ENCODE peak calls at places on chromosomes 2 and 18, in six cellular contexts. One of them, this sample, is unnamed.

GRCh38 chr18:37235583-37235982 is 330.0 kb downstream of the CELF4 start:
- DNase-seq in endothelial cell: no peak
- DNase-seq in left lung: no peak
- DNase-seq in A549: no peak
- DNase-seq in B cell: no peak
- DNase-seq in prostate gland: no peak
- DNase-seq in this sample: no peak

GRCh38 chr2:98607104-98607503 is 1.2 kb downstream of the COA5 start:
- DNase-seq in prostate gland: no peak
- DNase-seq in left lung: no peak
- DNase-seq in endothelial cell: no peak
- DNase-seq in A549: no peak
- DNase-seq in B cell: no peak
- DNase-seq in this sample: no peak

GRCh38 chr18:3499498-3499897 is 49.5 kb downstream of the TGIF1 start:
- DNase-seq in left lung: no peak
- DNase-seq in endothelial cell: peak; percentile 18
- DNase-seq in A549: no peak
- DNase-seq in prostate gland: no peak
- DNase-seq in B cell: no peak
- DNase-seq in this sample: no peak

GRCh38 chr2:240508832-240509545 is 48.8 kb downstream of the ANKMY1 start:
- DNase-seq in endothelial cell: no peak
- DNase-seq in A549: no peak
- DNase-seq in left lung: no peak
- DNase-seq in B cell: no peak
- DNase-seq in prostate gland: peak; percentile 2
- DNase-seq in this sample: no peak

GRCh38 chr18:35467624-35468016 is 30.1 kb downstream of the INO80C start:
- DNase-seq in endothelial cell: no peak
- DNase-seq in prostate gland: no peak
- DNase-seq in A549: no peak
- DNase-seq in left lung: no peak
- DNase-seq in B cell: peak; percentile 63
- DNase-seq in this sample: no peak

GRCh38 chr2:127173073-127173472 is 47.0 kb downstream of the CYP27C1 start:
- DNase-seq in B cell: no peak
- DNase-seq in endothelial cell: no peak
- DNase-seq in prostate gland: no peak
- DNase-seq in A549: no peak
- DNase-seq in left lung: no peak
- DNase-seq in this sample: peak; percentile 47

GRCh38 chr18:32072321-32072720 is 19.4 kb upstream of the RNF138 start:
- DNase-seq in endothelial cell: no peak
- DNase-seq in left lung: no peak
- DNase-seq in prostate gland: no peak
- DNase-seq in A549: no peak
- DNase-seq in B cell: no peak
- DNase-seq in this sample: peak; percentile 30

GRCh38 chr18:23191952-23192662 is 56.8 kb downstream of the CABLES1 start:
- DNase-seq in left lung: peak; percentile 70
- DNase-seq in endothelial cell: peak; percentile 59
- DNase-seq in prostate gland: no peak
- DNase-seq in B cell: no peak
- DNase-seq in A549: no peak
- DNase-seq in this sample: peak; percentile 58

GRCh38 chr2:240555541-240556250 is 2.1 kb downstream of the ANKMY1 start:
- DNase-seq in endothelial cell: no peak
- DNase-seq in left lung: no peak
- DNase-seq in A549: no peak
- DNase-seq in B cell: no peak
- DNase-seq in prostate gland: peak; percentile 3
- DNase-seq in this sample: no peak

DNA sequence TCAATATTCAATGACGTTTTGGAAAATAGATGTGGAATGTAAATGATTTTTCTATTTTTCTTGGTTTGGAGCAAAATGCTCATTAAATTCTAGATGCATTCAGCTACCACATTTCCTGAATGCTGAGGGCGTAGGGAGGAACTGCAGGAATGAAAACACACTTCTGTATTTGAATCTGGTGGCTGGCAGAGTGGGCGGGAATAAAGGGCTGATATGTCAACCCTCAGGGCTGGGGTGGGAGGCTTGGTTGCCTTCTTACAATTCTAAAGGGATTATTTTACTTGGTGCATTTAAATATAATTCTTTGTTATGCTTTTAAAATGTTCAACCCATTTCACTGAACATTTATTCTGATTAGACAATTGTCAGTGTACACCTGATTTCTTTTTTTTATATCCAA is 26.6 kb downstream of the MYO3B start:
- DNase-seq in left lung: no peak
- DNase-seq in prostate gland: no peak
- DNase-seq in B cell: no peak
- DNase-seq in endothelial cell: no peak
- DNase-seq in A549: no peak
- DNase-seq in this sample: no peak
- TF ChIP-seq CTCF in left lung: no peak
- TF ChIP-seq CTCF in prostate gland: no peak
- TF ChIP-seq CTCF in B cell: no peak
- TF ChIP-seq CTCF in endothelial cell: no peak
- TF ChIP-seq CTCF in A549: no peak
- TF ChIP-seq CTCF in this sample: no peak

GRCh38 chr2:68441994-68442322 is 25.1 kb downstream of the FBXO48 start:
- DNase-seq in B cell: no peak
- DNase-seq in A549: no peak
- DNase-seq in left lung: no peak
- DNase-seq in endothelial cell: no peak
- DNase-seq in prostate gland: no peak
- DNase-seq in this sample: no peak
- TF ChIP-seq CTCF in B cell: peak; percentile 61
- TF ChIP-seq CTCF in A549: no peak
- TF ChIP-seq CTCF in left lung: no peak
- TF ChIP-seq CTCF in endothelial cell: no peak
- TF ChIP-seq CTCF in prostate gland: no peak
- TF ChIP-seq CTCF in this sample: no peak

GRCh38 chr2:136024185-136024584 is 38.8 kb upstream of the DARS1 start:
- DNase-seq in prostate gland: no peak
- DNase-seq in left lung: no peak
- DNase-seq in B cell: no peak
- DNase-seq in A549: no peak
- DNase-seq in endothelial cell: no peak
- DNase-seq in this sample: no peak
- TF ChIP-seq CTCF in prostate gland: no peak
- TF ChIP-seq CTCF in left lung: no peak
- TF ChIP-seq CTCF in B cell: no peak
- TF ChIP-seq CTCF in A549: no peak
- TF ChIP-seq CTCF in endothelial cell: no peak
- TF ChIP-seq CTCF in this sample: no peak

GRCh38 chr2:69571189-69571588 is 72.3 kb downstream of the AAK1 start:
- DNase-seq in A549: no peak
- DNase-seq in endothelial cell: no peak
- DNase-seq in B cell: no peak
- DNase-seq in left lung: no peak
- DNase-seq in prostate gland: no peak
- DNase-seq in this sample: no peak
- TF ChIP-seq CTCF in A549: no peak
- TF ChIP-seq CTCF in endothelial cell: no peak
- TF ChIP-seq CTCF in B cell: no peak
- TF ChIP-seq CTCF in left lung: no peak
- TF ChIP-seq CTCF in prostate gland: no peak
- TF ChIP-seq CTCF in this sample: no peak